ENCODE peak calls at places on chromosomes 13 and 19, in five cellular contexts. O is A549, E is SK-N-SH, Y is K562, W is GM12878. S is an unnamed sample.

GRCh38 chr19:5957132-5957531 is 20.8 kb downstream of the RANBP3 start:
- DNase-seq in O (no peak), E (no peak), Y (no peak), W (no peak), S (peak; percentile 62)

GRCh38 chr13:28049880-28050871 is 50.2 kb downstream of the FLT3 start:
- DNase-seq in O (no peak), E (no peak), Y (no peak), W (no peak), S (no peak)

GRCh38 chr13:76820759-76821158 is 65.4 kb downstream of the KCTD12 start:
- DNase-seq in O (no peak), E (no peak), Y (no peak), W (no peak), S (no peak)

GRCh38 chr19:56667311-56667870 is 4.2 kb downstream of the ZNF835 start:
- DNase-seq in O (no peak), E (no peak), Y (no peak), W (no peak), S (no peak)

GRCh38 chr13:74136089-74136658 is 2.0 kb upstream of the KLF12 start:
- DNase-seq in O (no peak), E (peak; percentile 58), Y (no peak), W (no peak), S (peak; percentile 62)

GRCh38 chr19:10339380-10339960 is at the start of gene ICAM3:
- DNase-seq in O (no peak), E (no peak), Y (no peak), W (peak; percentile 43), S (no peak)

GRCh38 chr13:43374621-43375020 is 351.2 kb downstream of the DNAJC15 start:
- DNase-seq in O (no peak), E (no peak), Y (no peak), W (no peak), S (peak; percentile 64)

GRCh38 chr19:44758596-44758995 is 10.1 kb downstream of the BCL3 start:
- DNase-seq in O (no peak), E (peak; percentile 45), Y (no peak), W (no peak), S (no peak)

GRCh38 chr19:47765522-47766358 is 12.8 kb upstream of the SELENOW start:
- DNase-seq in O (peak; percentile 58), E (peak; percentile 77), Y (peak; percentile 62), W (no peak), S (peak; percentile 44)

GRCh38 chr13:27174766-27175455 is 3.3 kb upstream of the USP12 start:
- DNase-seq in O (no peak), E (no peak), Y (no peak), W (no peak), S (peak; percentile 48)

GRCh38 chr13:43132228-43132627 is 108.8 kb downstream of the DNAJC15 start:
- DNase-seq in O (peak; percentile 19), E (no peak), Y (no peak), W (no peak), S (peak; percentile 36)

GRCh38 chr19:48928164-48929005 is 5.1 kb upstream of the DHDH start:
- DNase-seq in O (no peak), E (no peak), Y (no peak), W (no peak), S (peak; percentile 58)

GRCh38 chr13:113083402-113084061 is 22.1 kb upstream of the F7 start:
- DNase-seq in O (no peak), E (no peak), Y (no peak), W (no peak), S (peak; percentile 12)

GRCh38 chr13:80454245-80454644 is 113.3 kb upstream of the SPRY2 start:
- DNase-seq in O (no peak), E (no peak), Y (no peak), W (peak; percentile 34), S (peak; percentile 1)

GRCh38 chr13:51793570-51794273 is 10.2 kb downstream of the DHRS12 start:
- DNase-seq in O (no peak), E (no peak), Y (peak; percentile 21), W (peak; percentile 70), S (peak; percentile 91)

GRCh38 chr13:20161275-20161950 is 561 bp upstream of the GJA3 start:
- DNase-seq in O (no peak), E (peak; percentile 43), Y (no peak), W (no peak), S (no peak)

GRCh38 chr19:49335071-49335783 is at the start of gene CD37:
- DNase-seq in O (no peak), E (no peak), Y (peak; percentile 49), W (no peak), S (no peak)

GRCh38 chr13:46728777-46729176 is 68.2 kb downstream of the ESD start:
- DNase-seq in O (peak; percentile 1), E (no peak), Y (peak; percentile 19), W (no peak), S (no peak)

GRCh38 chr19:45250216-45250831 is 747 bp upstream of the MARK4 start:
- DNase-seq in O (no peak), E (peak; percentile 66), Y (no peak), W (no peak), S (no peak)

GRCh38 chr19:13849991-13850909 is 26.7 kb upstream of the NANOS3 start:
- DNase-seq in O (no peak), E (peak; percentile 89), Y (peak; percentile 80), W (no peak), S (peak; percentile 71)

DNA sequence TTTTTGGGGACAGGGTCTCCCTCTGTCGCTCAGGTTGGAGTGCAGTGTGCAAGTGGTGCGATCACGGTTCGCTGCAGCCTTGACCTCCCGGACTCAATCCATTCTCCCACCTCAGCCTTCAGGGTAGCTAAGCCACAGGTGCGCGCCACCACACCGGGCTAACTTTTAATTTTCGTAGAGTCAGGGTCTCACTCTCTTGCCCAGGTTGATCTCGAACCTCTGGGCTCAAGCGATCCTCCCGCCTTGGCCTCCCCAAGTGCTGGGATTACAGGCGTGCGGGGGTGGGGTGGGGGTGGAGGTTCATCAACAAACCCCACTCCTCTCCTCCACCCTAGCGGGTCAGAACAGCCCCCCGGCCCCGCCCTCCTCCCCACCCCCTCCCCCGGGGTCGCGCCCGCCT is 5.4 kb downstream of the NXNL1 start:
- DNase-seq in O (no peak), E (no peak), Y (no peak), W (no peak), S (no peak)
- H3K4me3 ChIP-seq in O (no peak overlapping the region), E (no peak overlapping the region), Y (no peak overlapping the region), W (no peak overlapping the region), S (no peak overlapping the region)

GRCh38 chr19:29872224-29872731 is 60.5 kb downstream of the CCNE1 start:
- DNase-seq in O (no peak), E (peak; percentile 49), Y (peak; percentile 50), W (no peak), S (no peak)
- TF ChIP-seq RCOR1 in O (no peak), E (no peak), Y (no peak), W (no peak), S (no peak)

GRCh38 chr19:33906578-33907335 is 110.1 kb downstream of the KCTD15 start:
- DNase-seq in O (no peak), E (no peak), Y (no peak), W (no peak), S (peak; percentile 2)
- H3K4me3 ChIP-seq in O (peak overlapping the region; percentile 53), E (peak overlapping the region; percentile 7), Y (no peak overlapping the region), W (no peak overlapping the region), S (no peak overlapping the region)

DNA sequence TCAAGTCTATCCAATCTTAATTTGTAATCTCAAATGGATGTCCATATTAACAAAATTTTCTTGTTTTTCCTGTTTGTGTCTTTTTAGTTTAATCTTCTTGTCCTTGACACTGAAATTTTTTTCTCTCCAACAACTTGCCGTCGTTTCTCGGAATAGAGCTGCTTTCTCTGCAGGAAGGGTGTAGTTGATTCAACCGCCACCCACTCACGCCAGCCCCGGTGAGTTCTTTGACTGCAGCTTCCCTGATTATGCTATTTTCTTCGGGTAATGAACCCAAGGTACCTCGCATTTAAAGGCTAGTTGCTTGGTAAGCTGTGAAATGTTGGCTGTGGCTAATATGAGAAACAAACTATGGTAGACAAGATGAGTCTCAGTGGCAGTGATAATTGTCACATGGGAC is 72.2 kb downstream of the DPRX start:
- DNase-seq in O (no peak), E (no peak), Y (no peak), W (no peak), S (no peak)
- TF ChIP-seq RCOR1 in O (no peak), E (no peak), Y (no peak), W (no peak), S (no peak)

GRCh38 chr13:105135852-105136251 is 1399.6 kb downstream of the EFNB2 start:
- DNase-seq in O (no peak), E (peak; percentile 43), Y (no peak), W (no peak), S (no peak)

GRCh38 chr13:105139048-105139379 is 1396.4 kb downstream of the EFNB2 start:
- DNase-seq in O (no peak), E (no peak), Y (no peak), W (no peak), S (no peak)

GRCh38 chr13:105142556-105142955 is 1392.9 kb downstream of the EFNB2 start:
- DNase-seq in O (no peak), E (no peak), Y (no peak), W (no peak), S (no peak)

GRCh38 chr13:105144020-105144419 is 1391.4 kb downstream of the EFNB2 start:
- DNase-seq in O (no peak), E (no peak), Y (no peak), W (no peak), S (no peak)

DNA sequence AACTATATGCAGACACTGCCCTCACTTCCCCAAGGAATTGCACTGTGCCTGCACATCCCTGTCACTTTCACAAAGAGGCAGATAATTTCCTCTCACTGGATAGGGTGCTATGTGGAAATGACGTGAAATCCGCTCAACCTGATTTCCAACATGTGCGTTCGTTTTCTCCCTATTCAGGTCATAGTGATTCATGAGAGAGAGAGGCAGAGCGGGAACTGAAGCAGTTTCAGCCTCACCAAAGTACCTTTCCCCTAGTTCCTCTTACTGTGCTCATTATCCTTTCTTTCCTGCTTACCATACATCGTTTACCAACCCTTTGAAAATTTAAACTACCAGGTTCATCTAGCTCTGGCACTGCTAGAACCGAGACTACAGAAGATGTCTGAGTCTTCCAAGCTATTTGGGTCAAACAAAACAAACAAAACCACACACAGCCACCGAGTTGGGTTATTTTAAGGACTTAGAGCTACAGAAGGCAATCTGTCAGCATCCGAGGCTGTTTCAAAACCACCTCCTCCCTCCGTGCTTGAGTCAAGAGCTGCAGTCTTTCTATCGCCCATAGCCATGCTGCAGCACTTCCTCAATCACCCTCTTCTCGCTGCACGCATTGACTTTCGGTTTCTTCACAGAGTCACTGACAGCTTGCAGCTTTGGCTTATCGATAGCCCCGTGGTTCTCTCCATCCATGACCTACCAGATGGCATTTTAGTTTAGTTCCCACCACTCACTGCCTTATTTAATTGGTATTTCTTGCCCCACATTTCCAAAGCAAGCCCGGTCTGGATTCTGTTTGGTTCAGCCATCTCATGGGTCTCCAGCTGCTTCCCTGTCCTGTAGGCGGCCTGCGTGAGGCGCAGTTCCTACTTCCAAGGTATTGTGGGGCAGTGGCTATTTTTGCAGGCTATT is 1395.8 kb downstream of the EFNB2 start:
- DNase-seq in O (peak; percentile 46), E (no peak), Y (no peak), W (peak; percentile 87), S (peak; percentile 62)
- H3K4me3 ChIP-seq in O (peak overlapping the region; percentile 52), E (no peak overlapping the region), Y (no peak overlapping the region), W (peak overlapping the region; percentile 60), S (peak overlapping the region; percentile 91)

S was measured in IMR-90.